ENCODE peak calls at places on chromosomes 5 and 9, in five cellular contexts. B is cardiac fibroblast, H is esophagus squamous epithelium, V is IMR-90, Q is neural progenitor cell. K is an unnamed sample.

GRCh38 chr9:16268037-16269010 is 602.1 kb downstream of the BNC2 start:
- DNase-seq in B (peak; percentile 36), H (no peak), V (no peak), Q (no peak), K (no peak)

GRCh38 chr5:110335361-110336046 is 391.0 kb downstream of the TMEM232 start:
- DNase-seq in B (peak; percentile 29), H (no peak), V (peak; percentile 6), Q (no peak), K (peak; percentile 99)

GRCh38 chr5:74991522-74991921 is 60.8 kb downstream of the GCNT4 start:
- DNase-seq in B (no peak), H (no peak), V (no peak), Q (no peak), K (no peak)

GRCh38 chr5:58244819-58245478 is 214.9 kb downstream of the PLK2 start:
- DNase-seq in B (no peak), H (no peak), V (no peak), Q (no peak), K (no peak)

GRCh38 chr9:93154293-93154903 is 20.3 kb upstream of the NINJ1 start:
- DNase-seq in B (peak; percentile 23), H (no peak), V (no peak), Q (peak; percentile 84), K (no peak)

GRCh38 chr5:118326496-118327045 is 661.8 kb downstream of the DTWD2 start:
- DNase-seq in B (no peak), H (no peak), V (no peak), Q (no peak), K (peak; percentile 0)

GRCh38 chr9:112299514-112299913 is 33.9 kb downstream of the PTBP3 start:
- DNase-seq in B (peak; percentile 69), H (no peak), V (peak; percentile 60), Q (no peak), K (peak; percentile 53)

GRCh38 chr5:79133121-79133656 is 21.6 kb downstream of the BHMT start:
- DNase-seq in B (peak; percentile 71), H (no peak), V (peak; percentile 61), Q (peak; percentile 52), K (peak; percentile 52)

GRCh38 chr9:136181784-136182421 is 23.0 kb downstream of the LHX3 start:
- DNase-seq in B (no peak), H (no peak), V (no peak), Q (no peak), K (no peak)

GRCh38 chr9:134325096-134325812 is 1.0 kb upstream of the RXRA start:
- DNase-seq in B (peak; percentile 56), H (no peak), V (peak; percentile 49), Q (peak; percentile 68), K (peak; percentile 53)

GRCh38 chr5:35319231-35320002 is 89.1 kb upstream of the PRLR start:
- DNase-seq in B (peak; percentile 3), H (no peak), V (peak; percentile 2), Q (no peak), K (peak; percentile 9)

GRCh38 chr9:135454737-135455136 is 24.8 kb upstream of the PPP1R26 start:
- DNase-seq in B (no peak), H (no peak), V (no peak), Q (no peak), K (no peak)

GRCh38 chr9:135087899-135088347 is 455 bp downstream of the OLFM1 start:
- DNase-seq in B (no peak), H (no peak), V (no peak), Q (peak; percentile 53), K (no peak)

GRCh38 chr5:174384509-174384947 is 339.0 kb downstream of the NSG2 start:
- DNase-seq in B (peak; percentile 86), H (no peak), V (peak; percentile 79), Q (no peak), K (peak; percentile 68)

GRCh38 chr5:53063791-53064190 is 45.8 kb downstream of the MOCS2 start:
- DNase-seq in B (no peak), H (no peak), V (no peak), Q (no peak), K (peak; percentile 7)

GRCh38 chr9:108181444-108181843 is 674.3 kb downstream of the ACTL7B start:
- DNase-seq in B (no peak), H (no peak), V (no peak), Q (no peak), K (no peak)

GRCh38 chr5:14213813-14214585 is 70.9 kb downstream of the TRIO start:
- DNase-seq in B (no peak), H (no peak), V (no peak), Q (peak; percentile 28), K (no peak)

GRCh38 chr9:101485873-101486692 is 47.6 kb upstream of the RNF20 start:
- DNase-seq in B (peak; percentile 2), H (no peak), V (peak; percentile 41), Q (peak; percentile 68), K (peak; percentile 35)

GRCh38 chr9:135228983-135229625 is 141.6 kb downstream of the OLFM1 start:
- DNase-seq in B (no peak), H (no peak), V (no peak), Q (no peak), K (no peak)

DNA sequence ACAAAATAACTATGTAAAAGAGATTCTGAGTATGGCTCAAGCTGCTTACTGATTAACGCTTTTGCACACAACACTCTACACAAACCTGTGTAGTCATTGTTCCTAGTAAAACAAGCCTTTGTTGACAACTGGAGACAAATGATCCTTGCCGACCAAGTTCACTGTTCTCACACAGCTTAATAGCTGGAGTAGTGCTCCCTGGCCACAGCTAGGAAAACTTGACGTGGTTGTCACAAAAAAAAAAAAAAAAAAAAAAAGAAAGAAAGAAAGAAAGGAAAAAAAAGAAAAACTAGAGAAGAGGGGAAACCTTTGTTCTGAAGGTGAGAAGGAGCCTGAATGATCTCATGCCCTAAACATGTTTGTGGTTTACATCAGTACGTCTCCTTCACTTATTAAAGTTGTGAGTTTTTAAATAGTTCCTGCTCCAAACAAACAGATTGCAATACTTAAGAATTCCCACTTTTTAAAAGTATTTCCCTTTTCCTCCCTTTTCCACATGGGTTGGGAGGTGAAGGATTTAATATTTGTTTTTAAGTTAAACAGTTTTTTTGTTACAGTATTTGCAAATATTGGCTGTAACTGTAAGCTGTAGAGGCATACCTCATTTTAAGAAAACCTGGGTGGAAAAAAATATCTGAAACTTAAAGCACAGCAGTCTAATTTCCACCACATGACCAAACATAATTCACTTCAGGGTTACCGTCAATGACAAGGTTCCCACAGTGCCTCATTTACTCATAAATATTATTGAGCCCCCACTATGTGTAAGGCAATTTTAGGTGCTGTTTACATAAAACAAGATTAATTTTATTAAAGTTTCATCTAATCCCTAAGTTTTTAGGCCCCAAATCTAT is 63.7 kb downstream of the GLIS3 start:
- DNase-seq in B (peak; percentile 54), H (no peak), V (peak; percentile 62), Q (no peak), K (peak; percentile 81)
- H3K4me3 ChIP-seq in B (no peak overlapping the region), H (no peak overlapping the region), V (no peak overlapping the region), Q (no peak overlapping the region), K (no peak overlapping the region)

GRCh38 chr9:126504086-126504976 is 109.4 kb upstream of the LMX1B start:
- DNase-seq in B (no peak), H (no peak), V (no peak), Q (no peak), K (no peak)

GRCh38 chr9:126503333-126504085 is 110.2 kb upstream of the LMX1B start:
- DNase-seq in B (peak; percentile 14), H (no peak), V (peak; percentile 51), Q (no peak), K (peak; percentile 41)

GRCh38 chr9:126500600-126501382 is 112.9 kb upstream of the LMX1B start:
- DNase-seq in B (peak; percentile 82), H (no peak), V (peak; percentile 70), Q (peak; percentile 93), K (peak; percentile 61)

GRCh38 chr9:126501383-126502331 is 112.1 kb upstream of the LMX1B start:
- DNase-seq in B (no peak), H (no peak), V (no peak), Q (no peak), K (no peak)

DNA sequence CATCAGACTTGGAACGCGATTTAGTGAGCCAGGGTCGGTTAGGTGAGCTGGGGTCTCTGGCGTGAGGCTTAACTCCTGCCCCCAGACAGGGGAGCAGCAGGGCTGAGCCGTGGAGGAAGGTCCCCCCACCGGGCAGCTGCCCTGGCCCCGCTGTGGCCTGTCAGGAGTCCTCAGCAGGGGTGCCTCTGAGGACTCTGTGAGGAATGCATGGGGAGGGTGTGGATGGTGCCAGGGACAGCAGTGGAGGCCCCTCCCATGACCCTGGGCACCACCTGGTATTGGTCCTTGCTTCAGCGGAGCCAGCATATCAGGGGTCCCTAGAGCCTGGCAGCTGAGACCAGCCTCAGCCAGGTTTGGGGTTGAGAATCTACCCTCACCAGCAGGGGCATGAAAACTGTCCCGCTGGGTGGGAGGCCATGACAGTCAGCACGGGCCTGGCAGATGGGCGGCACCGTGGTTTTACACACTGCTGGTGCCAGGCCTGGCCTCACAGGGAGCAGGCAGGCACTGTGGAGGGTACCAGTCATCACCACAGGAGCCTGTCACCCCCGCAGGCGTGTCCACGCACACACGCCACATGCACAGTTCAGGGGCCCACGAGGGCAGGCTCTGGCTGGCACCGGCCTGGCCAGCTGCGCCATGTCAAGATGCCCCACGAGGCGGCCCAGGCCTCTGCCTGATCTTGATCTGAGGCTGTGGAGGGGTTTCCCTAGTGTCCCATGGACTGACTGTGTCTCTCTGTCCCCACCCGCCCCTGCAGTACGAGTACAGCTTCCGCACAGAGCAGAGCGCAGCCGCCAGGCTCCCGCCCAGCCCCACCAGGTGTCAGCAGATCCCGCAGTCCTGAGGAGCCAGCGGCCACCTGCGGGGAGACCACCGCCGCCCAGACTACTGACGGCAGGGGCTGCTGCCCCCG is 111.1 kb upstream of the LMX1B start:
- DNase-seq in B (no peak), H (no peak), V (no peak), Q (peak; percentile 49), K (no peak)
- TF ChIP-seq CTCF in B (no peak), H (no peak), V (no peak), Q (no peak), K (no peak)

GRCh38 chr5:39215857-39216256 is 3.5 kb downstream of the FYB1 start:
- DNase-seq in B (no peak), H (no peak), V (no peak), Q (no peak), K (no peak)
- H3K4me3 ChIP-seq in B (no peak overlapping the region), H (no peak overlapping the region), V (no peak overlapping the region), Q (no peak overlapping the region), K (no peak overlapping the region)

GRCh38 chr5:107794731-107795130 is 124.0 kb upstream of the EFNA5 start:
- DNase-seq in B (no peak), H (no peak), V (no peak), Q (no peak), K (peak; percentile 70)

GRCh38 chr5:107799306-107799705 is 128.6 kb upstream of the EFNA5 start:
- DNase-seq in B (no peak), H (no peak), V (no peak), Q (peak; percentile 26), K (no peak)

GRCh38 chr5:107792940-107793339 is 122.2 kb upstream of the EFNA5 start:
- DNase-seq in B (no peak), H (no peak), V (no peak), Q (no peak), K (no peak)

GRCh38 chr5:107801061-107801460 is 130.3 kb upstream of the EFNA5 start:
- DNase-seq in B (no peak), H (no peak), V (no peak), Q (no peak), K (no peak)

DNA sequence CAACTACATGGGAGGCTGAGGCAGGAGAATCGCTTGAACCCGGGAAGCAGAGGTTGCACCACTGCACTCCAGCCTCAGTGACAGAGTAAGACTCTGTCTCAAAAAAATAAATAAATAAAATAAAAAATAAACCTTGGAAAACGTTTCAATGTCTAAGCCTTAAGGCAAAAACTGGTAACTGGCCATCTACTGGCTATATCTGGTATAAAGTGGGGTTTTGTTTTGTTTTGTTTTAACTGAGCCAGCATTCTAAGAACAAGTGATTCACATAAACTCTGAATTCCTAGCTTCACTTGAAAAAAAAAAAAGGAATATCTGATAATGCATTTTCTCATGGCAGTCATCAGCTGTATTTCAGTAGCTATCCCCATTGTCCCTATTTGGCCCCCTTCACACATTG is 126.1 kb upstream of the EFNA5 start:
- DNase-seq in B (no peak), H (no peak), V (peak; percentile 54), Q (no peak), K (no peak)
- TF ChIP-seq CTCF in B (peak; percentile 21), H (no peak), V (peak; percentile 40), Q (no peak), K (peak; percentile 33)

K was measured in AG10803.